ENCODE peak calls at places on chromosomes 3 and 15, in five cellular contexts. S is cardiac muscle cell, K is neural progenitor cell, V is heart left ventricle, W is brain microvascular endothelial cell. D is an unnamed sample.

GRCh38 chr3:23396746-23397145 is 193.6 kb downstream of the UBE2E2 start:
- DNase-seq in V (no peak), W (no peak), S (peak; percentile 12), K (no peak), D (no peak)

GRCh38 chr3:117874028-117874765 is 1160.4 kb downstream of the IGSF11 start:
- DNase-seq in W (no peak), V (no peak), S (no peak), K (peak; percentile 43), D (no peak)

GRCh38 chr15:98713585-98714001 is 65.3 kb downstream of the IGF1R start:
- DNase-seq in V (no peak), S (no peak), K (no peak), W (no peak), D (no peak)

GRCh38 chr3:177279118-177279815 is 82.0 kb upstream of the TBL1XR1 start:
- DNase-seq in K (no peak), V (no peak), W (no peak), S (no peak), D (no peak)

GRCh38 chr15:38252481-38253311 is at the start of gene SPRED1:
- DNase-seq in W (peak; percentile 35), K (peak; percentile 86), V (peak; percentile 86), S (peak; percentile 74), D (peak; percentile 68)

GRCh38 chr15:77440378-77440999 is 19.8 kb downstream of the HMG20A start:
- DNase-seq in S (peak; percentile 66), K (no peak), V (no peak), W (peak; percentile 67), D (no peak)

GRCh38 chr15:78673917-78674444 is 33.0 kb upstream of the CHRNB4 start:
- DNase-seq in K (no peak), V (no peak), W (no peak), S (no peak), D (no peak)

GRCh38 chr3:78645628-78646310 is 1122.0 kb downstream of the ROBO1 start:
- DNase-seq in V (no peak), K (peak; percentile 73), W (peak; percentile 71), S (peak; percentile 87), D (no peak)

GRCh38 chr15:57312323-57313133 is 63.8 kb upstream of the CGNL1 start:
- DNase-seq in K (no peak), W (no peak), S (no peak), V (no peak), D (no peak)

GRCh38 chr3:156582784-156583183 is 27.9 kb upstream of the SSR3 start:
- DNase-seq in V (no peak), K (no peak), W (no peak), S (no peak), D (no peak)

GRCh38 chr15:69591905-69592508 is 139.4 kb downstream of the RPLP1 start:
- DNase-seq in V (no peak), S (no peak), W (no peak), K (no peak), D (no peak)

GRCh38 chr15:58738051-58738707 is 11.3 kb downstream of the ADAM10 start:
- DNase-seq in K (no peak), S (peak; percentile 50), V (no peak), W (no peak), D (no peak)

GRCh38 chr15:65827065-65827464 is 35.0 kb upstream of the DENND4A start:
- DNase-seq in S (no peak), W (no peak), K (peak; percentile 4), V (no peak), D (no peak)

GRCh38 chr3:127772776-127773751 is 49.3 kb downstream of the MGLL start:
- DNase-seq in V (no peak), S (no peak), K (no peak), W (no peak), D (no peak)

GRCh38 chr15:81941479-81941878 is 104.3 kb downstream of the MEX3B start:
- DNase-seq in S (no peak), V (no peak), K (peak; percentile 16), W (no peak), D (no peak)

GRCh38 chr3:18812316-18812715 is 336.0 kb upstream of the KCNH8 start:
- DNase-seq in W (peak; percentile 19), K (no peak), V (no peak), S (peak; percentile 83), D (peak; percentile 5)

GRCh38 chr3:31132132-31132769 is 237.8 kb upstream of the GADL1 start:
- DNase-seq in K (peak; percentile 37), W (peak; percentile 11), V (no peak), S (peak; percentile 68), D (no peak)

GRCh38 chr3:134852893-134853351 is 57.9 kb downstream of the EPHB1 start:
- DNase-seq in W (no peak), S (no peak), V (no peak), K (no peak), D (no peak)

GRCh38 chr15:70061086-70061370 is 36.7 kb downstream of the TLE3 start:
- DNase-seq in K (no peak), V (no peak), W (peak; percentile 27), S (peak; percentile 29), D (no peak)

GRCh38 chr15:78599189-78599588 is 21.6 kb downstream of the CHRNA3 start:
- DNase-seq in K (no peak), W (no peak), S (no peak), V (no peak), D (no peak)

GRCh38 chr15:73598540-73599195 is 34.5 kb downstream of the NPTN start:
- DNase-seq in S (peak; percentile 64), V (no peak), W (no peak), K (no peak), D (no peak)

GRCh38 chr3:54941690-54942362 is 14.0 kb upstream of the LRTM1 start:
- DNase-seq in W (no peak), S (no peak), K (no peak), V (no peak), D (no peak)

GRCh38 chr15:25701716-25702465 is 161.2 kb downstream of the ATP10A start:
- DNase-seq in V (no peak), K (no peak), S (no peak), W (peak; percentile 10), D (no peak)

GRCh38 chr15:100809151-100809550 is 70.5 kb upstream of the ALDH1A3 start:
- DNase-seq in K (no peak), S (no peak), V (no peak), W (no peak), D (no peak)

GRCh38 chr3:108388136-108389132 is 92.1 kb downstream of the HHLA2 start:
- DNase-seq in W (no peak), V (no peak), K (no peak), S (no peak), D (peak; percentile 25)

GRCh38 chr15:101451886-101452285 is 37.6 kb downstream of the PCSK6 start:
- DNase-seq in S (peak; percentile 47), W (no peak), K (no peak), V (no peak), D (no peak)

GRCh38 chr15:38182900-38183299 is 69.7 kb upstream of the SPRED1 start:
- DNase-seq in S (no peak), V (no peak), K (no peak), W (no peak), D (no peak)

GRCh38 chr15:69067296-69067695 is 52.8 kb downstream of the NOX5 start:
- DNase-seq in V (no peak), S (peak; percentile 4), W (no peak), K (no peak), D (no peak)

GRCh38 chr15:64050281-64051092 is 4.2 kb upstream of the DAPK2 start:
- DNase-seq in W (no peak), V (no peak), K (no peak), S (no peak), D (no peak)

GRCh38 chr15:40793216-40793989 is 13.5 kb upstream of the ZFYVE19 start:
- DNase-seq in V (no peak), S (peak; percentile 95), W (peak; percentile 98), K (no peak), D (peak; percentile 78)

GRCh38 chr3:131917006-131917405 is 117.8 kb downstream of the CPNE4 start:
- DNase-seq in V (no peak), S (no peak), K (no peak), W (no peak), D (no peak)

GRCh38 chr3:94440767-94441493 is 378.1 kb downstream of the NSUN3 start:
- DNase-seq in S (peak; percentile 71), K (no peak), V (no peak), W (peak; percentile 46), D (no peak)
- H3K27ac ChIP-seq in S (no peak overlapping the region), K (no peak overlapping the region), V (no peak overlapping the region), W (peak overlapping the region; percentile 62), D (no peak overlapping the region)

GRCh38 chr15:90812881-90813280 is 55.5 kb upstream of the FURIN start:
- DNase-seq in V (no peak), K (no peak), S (no peak), W (no peak), D (no peak)
- H3K36me3 ChIP-seq in V (no peaks in the 10 kb centered on the region), K (peaks cover 5% of the 10 kb centered on the region), S (no peaks in the 10 kb centered on the region), W (no peaks in the 10 kb centered on the region), D (no peaks in the 10 kb centered on the region)

DNA sequence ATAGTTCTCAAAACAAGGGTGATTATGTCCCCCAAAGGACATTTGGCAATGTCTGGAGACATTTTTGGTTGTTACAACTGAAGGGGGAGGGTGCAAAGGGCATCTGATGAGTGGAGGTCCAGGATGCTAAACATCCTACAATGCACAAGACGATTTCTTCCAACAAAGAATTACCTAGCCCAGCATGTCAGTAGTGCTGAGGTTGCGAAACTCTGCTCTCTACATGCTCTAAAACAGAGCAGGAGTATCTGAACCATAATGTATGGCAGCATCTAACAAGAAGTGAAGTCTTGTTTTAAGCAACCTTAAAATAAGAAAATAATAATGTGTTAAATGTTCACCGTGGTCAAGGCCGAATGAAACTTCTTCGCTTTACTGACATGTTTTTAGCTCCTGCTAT is 7.0 kb downstream of the GYG1 start:
- DNase-seq in K (no peak), V (no peak), W (no peak), S (peak; percentile 52), D (no peak)
- H3K27ac ChIP-seq in K (no peak overlapping the region), V (peak overlapping the region; percentile 71), W (no peak overlapping the region), S (no peak overlapping the region), D (no peak overlapping the region)

GRCh38 chr3:123130079-123130726 is 63.4 kb downstream of the PDIA5 start:
- DNase-seq in K (no peak), V (no peak), S (no peak), W (no peak), D (no peak)
- H3K36me3 ChIP-seq in K (no peaks in the 10 kb centered on the region), V (no peaks in the 10 kb centered on the region), S (no peaks in the 10 kb centered on the region), W (peaks cover 67% of the 10 kb centered on the region), D (no peaks in the 10 kb centered on the region)

DNA sequence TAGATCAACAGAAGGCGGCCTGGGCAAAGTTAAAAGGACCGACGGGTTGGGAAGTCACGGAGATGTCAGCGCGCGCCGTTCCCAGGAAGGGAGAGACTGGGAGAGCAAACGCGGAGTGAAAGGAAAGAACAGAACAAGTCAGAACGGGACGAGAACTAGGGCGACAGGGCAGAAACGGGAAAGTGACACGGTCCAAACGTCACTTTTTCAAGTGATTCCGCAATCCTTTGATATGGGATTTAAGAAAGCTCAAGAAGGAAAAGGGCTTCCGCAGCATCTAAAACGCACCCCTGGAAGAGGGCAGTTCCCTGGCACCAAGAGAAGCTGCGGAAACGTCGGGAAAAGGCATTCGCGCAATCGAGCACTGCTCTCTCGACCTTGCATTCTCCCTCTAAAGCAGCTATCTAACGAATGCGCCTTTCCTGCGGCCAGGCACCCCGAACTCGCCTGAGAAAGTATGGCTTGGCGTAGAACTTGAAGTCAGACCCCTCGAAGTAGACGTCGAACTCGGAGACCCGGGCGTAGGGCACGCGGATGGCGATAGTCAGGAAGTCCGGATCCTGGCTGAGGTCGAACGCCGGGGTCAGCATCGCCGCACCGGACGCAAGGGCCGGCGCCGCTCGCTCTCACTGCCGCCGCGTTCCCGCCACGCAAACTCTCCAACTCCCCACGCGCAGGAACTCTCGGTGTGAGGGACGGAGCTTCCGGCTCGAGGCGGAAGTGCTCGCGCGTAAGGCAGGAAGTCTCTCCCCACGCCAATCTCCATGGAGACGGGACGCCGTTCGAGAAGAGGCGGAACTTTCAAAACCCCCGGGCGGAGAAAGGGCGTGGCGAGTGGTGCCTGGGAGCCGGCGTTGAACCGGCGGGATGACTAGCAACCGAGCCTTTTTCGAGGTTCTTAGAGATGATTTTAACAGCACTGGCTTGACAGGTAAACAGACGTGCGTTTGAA is at the start of gene SHQ1:
- DNase-seq in S (peak; percentile 96), W (peak; percentile 86), K (peak; percentile 95), V (peak; percentile 97), D (peak; percentile 97)
- H3K27ac ChIP-seq in S (peak within 1 kb of the TSS; percentile 47), W (peak within 1 kb of the TSS; percentile 9), K (no peak within 1 kb of the TSS), V (peak within 1 kb of the TSS; percentile 76), D (peak within 1 kb of the TSS; percentile 35)

D was measured in body of pancreas.